ENCODE peak calls at places on chromosomes 1 and 21, in seven cellular contexts. G is fibroblast of the aortic adventitia, A is fibroblast of lung, K is progenitor cell of endocrine pancreas, F is endothelial cell, D is GM20000, B is endothelial cell of umbilical vein. T is an unnamed sample.

GRCh38 chr1:45796381-45796780 is 7.0 kb upstream of the MAST2 start:
- DNase-seq in G (no peak), A (no peak), K (no peak), F (no peak), D (no peak), B (no peak), T (no peak)

GRCh38 chr1:109739738-109740614 is 862 bp downstream of the GSTM3 start:
- DNase-seq in G (peak; percentile 68), A (peak; percentile 60), K (peak; percentile 80), F (peak; percentile 60), D (peak; percentile 82), B (peak; percentile 81), T (peak; percentile 89)

GRCh38 chr1:224637510-224637909 is 21.4 kb downstream of the CNIH3 start:
- DNase-seq in G (peak; percentile 84), A (peak; percentile 100), K (no peak), F (no peak), D (no peak), B (no peak), T (no peak)

GRCh38 chr1:95627244-95627643 is 393.2 kb downstream of the RWDD3 start:
- DNase-seq in G (no peak), A (no peak), K (no peak), F (no peak), D (no peak), B (no peak), T (no peak)

GRCh38 chr1:171742577-171742922 is 685 bp upstream of the VAMP4 start:
- DNase-seq in G (peak; percentile 51), A (peak; percentile 54), K (no peak), F (peak; percentile 33), D (peak; percentile 13), B (no peak), T (peak; percentile 48)

GRCh38 chr1:163730366-163730765 is 408.6 kb downstream of the NUF2 start:
- DNase-seq in G (peak; percentile 82), A (peak; percentile 45), K (no peak), F (no peak), D (no peak), B (peak; percentile 80), T (no peak)

GRCh38 chr1:208269338-208269666 is 25.1 kb upstream of the PLXNA2 start:
- DNase-seq in G (peak; percentile 59), A (no peak), K (no peak), F (no peak), D (no peak), B (no peak), T (no peak)

GRCh38 chr1:7478797-7479499 is 292.1 kb upstream of the VAMP3 start:
- DNase-seq in G (peak; percentile 79), A (peak; percentile 95), K (no peak), F (no peak), D (peak; percentile 55), B (no peak), T (no peak)

GRCh38 chr1:35885961-35886558 is 3.1 kb downstream of the AGO1 start:
- DNase-seq in G (no peak), A (no peak), K (peak; percentile 16), F (peak; percentile 41), D (no peak), B (no peak), T (no peak)

GRCh38 chr1:55531644-55532043 is 316.5 kb upstream of the USP24 start:
- DNase-seq in G (peak; percentile 16), A (no peak), K (no peak), F (no peak), D (no peak), B (no peak), T (no peak)

GRCh38 chr1:38274974-38275373 is 228.4 kb upstream of the POU3F1 start:
- DNase-seq in G (no peak), A (peak; percentile 40), K (no peak), F (no peak), D (no peak), B (peak; percentile 6), T (no peak)

GRCh38 chr1:150621497-150622113 is 7.8 kb downstream of the ENSA start:
- DNase-seq in G (peak; percentile 84), A (peak; percentile 53), K (no peak), F (peak; percentile 43), D (peak; percentile 46), B (peak; percentile 73), T (no peak)

GRCh38 chr1:15413563-15414449 is 4.1 kb downstream of the EFHD2 start:
- DNase-seq in G (no peak), A (no peak), K (no peak), F (no peak), D (no peak), B (no peak), T (no peak)

GRCh38 chr1:75233302-75233929 is 99.2 kb downstream of the LHX8 start:
- DNase-seq in G (peak; percentile 41), A (peak; percentile 35), K (no peak), F (peak; percentile 9), D (peak; percentile 19), B (peak; percentile 66), T (no peak)

GRCh38 chr21:29217818-29218252 is 80.9 kb upstream of the BACH1 start:
- DNase-seq in G (peak; percentile 98), A (peak; percentile 97), K (no peak), F (no peak), D (no peak), B (peak; percentile 97), T (no peak)

GRCh38 chr1:47656719-47657685 is 219.2 kb downstream of the FOXD2 start:
- DNase-seq in G (peak; percentile 52), A (peak; percentile 37), K (no peak), F (no peak), D (no peak), B (peak; percentile 97), T (no peak)

GRCh38 chr1:31010081-31010989 is 55.2 kb downstream of the PUM1 start:
- DNase-seq in G (no peak), A (peak; percentile 92), K (no peak), F (no peak), D (peak; percentile 37), B (no peak), T (no peak)

GRCh38 chr21:46048926-46049889 is 48.7 kb upstream of the COL6A2 start:
- DNase-seq in G (peak; percentile 100), A (peak; percentile 100), K (no peak), F (no peak), D (no peak), B (no peak), T (no peak)

GRCh38 chr1:197572169-197572568 is 203.1 kb downstream of the DENND1B start:
- DNase-seq in G (no peak), A (no peak), K (no peak), F (no peak), D (no peak), B (no peak), T (no peak)

GRCh38 chr1:82337635-82338034 is 536.9 kb downstream of the ADGRL2 start:
- DNase-seq in G (no peak), A (no peak), K (no peak), F (no peak), D (no peak), B (no peak), T (no peak)

GRCh38 chr1:234599617-234600417 is 10.2 kb downstream of the IRF2BP2 start:
- DNase-seq in G (peak; percentile 84), A (peak; percentile 87), K (peak; percentile 78), F (peak; percentile 84), D (peak; percentile 90), B (peak; percentile 92), T (peak; percentile 73)
- TF ChIP-seq CTCF in G (no peak), A (no peak), K (no peak), F (no peak), D (no peak), B (no peak), T (no peak)

GRCh38 chr1:226181996-226182714 is 4.4 kb downstream of the ACBD3 start:
- DNase-seq in G (peak; percentile 70), A (peak; percentile 62), K (no peak), F (peak; percentile 13), D (peak; percentile 34), B (peak; percentile 46), T (no peak)
- TF ChIP-seq CTCF in G (peak; percentile 46), A (peak; percentile 31), K (peak; percentile 26), F (no peak), D (no peak), B (peak; percentile 14), T (no peak)

DNA sequence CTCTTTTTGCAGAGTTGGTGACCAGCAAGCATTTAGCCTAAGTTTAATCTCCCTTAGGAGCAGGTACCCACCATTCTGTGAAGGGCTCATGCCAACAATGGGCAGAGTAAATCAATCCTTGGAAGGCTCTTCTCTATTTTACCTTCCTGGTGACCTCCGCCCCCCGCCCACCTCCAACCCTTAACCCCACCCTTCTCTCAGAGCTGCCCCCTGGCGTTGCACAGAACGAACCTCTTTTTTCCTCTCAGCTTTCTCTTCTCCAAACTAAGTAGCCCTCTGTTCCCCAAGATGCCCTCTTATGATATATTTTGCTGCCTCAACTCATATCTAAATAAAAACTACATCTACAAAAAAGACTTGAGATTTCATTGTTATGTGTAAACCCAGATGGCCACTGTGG is 186.8 kb downstream of the SEC16B start:
- DNase-seq in G (no peak), A (no peak), K (no peak), F (no peak), D (no peak), B (no peak), T (no peak)
- TF ChIP-seq CTCF in G (no peak), A (no peak), K (no peak), F (no peak), D (no peak), B (no peak), T (no peak)

DNA sequence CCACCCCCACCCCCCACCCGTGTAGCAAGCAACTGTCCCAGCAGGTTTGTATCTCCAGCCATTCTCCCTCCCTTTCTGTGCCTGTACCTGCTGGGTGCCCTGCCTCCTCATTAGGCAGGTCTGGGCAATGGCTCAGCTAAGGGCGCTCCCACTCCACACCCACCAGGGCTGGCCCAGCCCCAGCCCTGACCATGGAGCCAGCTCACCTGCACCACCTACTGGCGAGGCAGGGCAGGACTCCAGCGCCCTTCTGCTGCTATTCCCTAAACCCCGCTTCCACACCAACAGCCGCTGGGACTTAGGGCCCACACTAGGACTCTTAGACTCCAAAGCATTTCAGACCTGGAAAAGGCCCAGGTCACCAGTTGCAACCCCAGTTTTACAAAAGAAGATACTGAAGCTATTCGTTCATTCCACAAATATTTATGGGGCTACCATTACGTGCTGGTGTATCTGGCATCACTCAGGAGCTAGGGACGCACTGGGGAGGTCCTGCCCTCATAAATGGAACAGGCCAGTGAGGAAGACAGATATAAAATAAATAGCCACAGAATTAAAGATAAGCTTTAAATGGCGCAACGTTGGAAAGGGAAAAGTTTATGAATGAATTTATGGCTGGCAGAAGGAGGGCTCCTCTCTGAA is 24.0 kb downstream of the PGLYRP3 start:
- DNase-seq in G (no peak), A (no peak), K (no peak), F (peak; percentile 47), D (peak; percentile 55), B (no peak), T (no peak)
- TF ChIP-seq CTCF in G (peak; percentile 24), A (peak; percentile 16), K (peak; percentile 44), F (peak; percentile 55), D (peak; percentile 57), B (peak; percentile 40), T (peak; percentile 15)

GRCh38 chr1:213956295-213956770 is 31.4 kb upstream of the PROX1 start:
- DNase-seq in G (no peak), A (no peak), K (no peak), F (no peak), D (no peak), B (no peak), T (no peak)
- TF ChIP-seq CTCF in G (no peak), A (no peak), K (no peak), F (no peak), D (no peak), B (no peak), T (no peak)

DNA sequence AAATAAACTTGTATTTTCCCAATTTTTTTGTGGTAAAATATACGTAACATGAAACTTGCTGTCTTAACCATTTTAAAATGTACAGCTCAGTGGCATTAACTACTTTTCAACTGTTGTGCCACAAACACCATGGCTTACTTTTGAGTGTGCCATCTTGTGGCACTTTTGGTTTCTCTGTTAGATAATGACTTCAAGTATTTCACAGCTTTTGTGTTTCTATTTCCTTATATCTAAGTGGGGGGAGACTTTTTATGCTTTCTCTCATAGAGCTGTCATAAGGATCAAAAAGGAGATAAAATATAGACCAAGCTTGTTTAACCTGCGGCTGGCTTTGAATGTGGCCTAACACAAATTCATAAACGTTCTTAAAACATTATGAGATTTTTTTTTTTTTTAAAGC is 44.3 kb downstream of the CDC14A start:
- DNase-seq in G (no peak), A (no peak), K (no peak), F (no peak), D (no peak), B (no peak), T (no peak)
- TF ChIP-seq CTCF in G (no peak), A (no peak), K (no peak), F (no peak), D (no peak), B (no peak), T (no peak)